ENCODE peak calls at places on chromosomes 11 and 22, in five cellular contexts. H is left ventricle myocardium inferior, L is T-cell, W is OCI-LY7, V is HS-27A. P is an unnamed sample.

GRCh38 chr11:8260202-8260996 is 3.3 kb downstream of the LMO1 start:
- DNase-seq in V (no peak), H (no peak), L (no peak), W (no peak), P (no peak)

GRCh38 chr11:85685820-85686459 is at the start of gene CCDC89:
- DNase-seq in H (peak; percentile 77), W (no peak), V (no peak), L (no peak), P (no peak)

GRCh38 chr11:112037527-112037926 is 12.3 kb downstream of the DLAT start:
- DNase-seq in V (no peak), W (no peak), L (no peak), H (no peak), P (no peak)

GRCh38 chr11:9955387-9955786 is 291.5 kb downstream of the SWAP70 start:
- DNase-seq in H (no peak), L (no peak), W (no peak), V (no peak), P (no peak)

GRCh38 chr11:112025682-112026081 is 474 bp downstream of the DLAT start:
- DNase-seq in W (peak; percentile 17), L (no peak), H (no peak), V (no peak), P (no peak)

GRCh38 chr22:36870250-36870649 is 9.4 kb downstream of the NCF4 start:
- DNase-seq in H (no peak), L (no peak), W (no peak), V (no peak), P (no peak)

GRCh38 chr11:65891180-65892136 is 985 bp downstream of the CCDC85B start:
- DNase-seq in L (no peak), V (no peak), H (peak; percentile 64), W (peak; percentile 83), P (no peak)

GRCh38 chr11:9573775-9574555 is 495 bp downstream of the WEE1 start:
- DNase-seq in L (peak; percentile 14), W (peak; percentile 48), H (peak; percentile 37), V (no peak), P (no peak)

GRCh38 chr11:40360206-40360798 is 1099.2 kb downstream of the LRRC4C start:
- DNase-seq in V (no peak), W (no peak), H (no peak), L (no peak), P (no peak)

GRCh38 chr22:20779813-20780148 is 5.9 kb downstream of the SERPIND1 start:
- DNase-seq in W (no peak), L (no peak), H (no peak), V (no peak), P (no peak)

GRCh38 chr11:64015935-64016468 is 19.7 kb upstream of the FLRT1 start:
- DNase-seq in L (no peak), W (no peak), H (no peak), V (no peak), P (no peak)

GRCh38 chr22:29580200-29580810 is 608 bp downstream of the NIPSNAP1 start:
- DNase-seq in W (peak; percentile 21), L (no peak), V (no peak), H (no peak), P (no peak)

P was measured in activated T-helper 1 cell treated with anti-CD3 and anti-CD28 coated beads, Interleukin-2, amount 50 U/mL, for 16 hours.